ENCODE peak calls at places on chromosomes 13 and 19, in seven cellular contexts. Y is HCT116, Q is MCF 10A, T is natural killer cell, C is sigmoid colon, W is retinal pigment epithelial cell, K is neural progenitor cell. F is an unnamed sample.

GRCh38 chr13:65725001-65725400 is 1505.1 kb downstream of the PCDH9 start:
- DNase-seq in Y (no peak), Q (no peak), T (no peak), C (no peak), W (no peak), K (no peak), F (no peak)

GRCh38 chr19:14517840-14518505 is at the start of gene DNAJB1:
- DNase-seq in Y (no peak), Q (peak; percentile 85), T (peak; percentile 71), C (peak; percentile 92), W (no peak), K (peak; percentile 79), F (peak; percentile 80)

GRCh38 chr13:111490611-111491010 is 170.2 kb downstream of the TEX29 start:
- DNase-seq in Y (no peak), Q (no peak), T (peak; percentile 6), C (no peak), W (no peak), K (no peak), F (no peak)

GRCh38 chr19:55027472-55028337 is 10.4 kb downstream of the GP6 start:
- DNase-seq in Y (peak; percentile 7), Q (peak; percentile 24), T (no peak), C (no peak), W (no peak), K (no peak), F (no peak)

GRCh38 chr13:44474122-44474910 is 100.7 kb downstream of the SERP2 start:
- DNase-seq in Y (peak; percentile 75), Q (peak; percentile 12), T (no peak), C (no peak), W (no peak), K (no peak), F (no peak)

GRCh38 chr19:57641715-57642234 is 8.8 kb downstream of the ZNF211 start:
- DNase-seq in Y (no peak), Q (no peak), T (no peak), C (no peak), W (no peak), K (no peak), F (no peak)

GRCh38 chr13:45737571-45738002 is 35.5 kb downstream of the CBY2 start:
- DNase-seq in Y (peak; percentile 16), Q (peak; percentile 11), T (no peak), C (no peak), W (no peak), K (no peak), F (no peak)

GRCh38 chr19:23698711-23699520 is 11.9 kb upstream of the ZNF675 start:
- DNase-seq in Y (no peak), Q (peak; percentile 32), T (no peak), C (no peak), W (no peak), K (no peak), F (no peak)

GRCh38 chr13:23025848-23026608 is 154.8 kb upstream of the SGCG start:
- DNase-seq in Y (no peak), Q (peak; percentile 3), T (no peak), C (no peak), W (no peak), K (no peak), F (no peak)

GRCh38 chr13:44306401-44307192 is 67.0 kb upstream of the SERP2 start:
- DNase-seq in Y (peak; percentile 99), Q (peak; percentile 99), T (no peak), C (peak; percentile 90), W (peak; percentile 92), K (peak; percentile 52), F (no peak)

GRCh38 chr13:76425930-76426329 is 460.3 kb downstream of the KCTD12 start:
- DNase-seq in Y (no peak), Q (peak; percentile 29), T (no peak), C (no peak), W (peak; percentile 66), K (no peak), F (no peak)

GRCh38 chr19:54172764-54173699 is at the start of gene TMC4:
- DNase-seq in Y (peak; percentile 63), Q (peak; percentile 76), T (no peak), C (no peak), W (no peak), K (no peak), F (no peak)

GRCh38 chr19:36750066-36750691 is 22.4 kb downstream of the ZNF850 start:
- DNase-seq in Y (no peak), Q (no peak), T (no peak), C (no peak), W (no peak), K (no peak), F (no peak)

GRCh38 chr13:30572859-30573275 is 44.9 kb upstream of the USPL1 start:
- DNase-seq in Y (no peak), Q (peak; percentile 54), T (no peak), C (no peak), W (no peak), K (no peak), F (no peak)

GRCh38 chr13:79966039-79966438 is 374.9 kb downstream of the SPRY2 start:
- DNase-seq in Y (no peak), Q (peak; percentile 26), T (no peak), C (no peak), W (no peak), K (no peak), F (no peak)

GRCh38 chr13:110233181-110233641 is 73.7 kb downstream of the COL4A1 start:
- DNase-seq in Y (no peak), Q (peak; percentile 94), T (no peak), C (peak; percentile 90), W (no peak), K (no peak), F (no peak)

GRCh38 chr13:31638577-31638976 is 100.7 kb upstream of the RXFP2 start:
- DNase-seq in Y (no peak), Q (peak; percentile 84), T (no peak), C (no peak), W (no peak), K (no peak), F (no peak)

GRCh38 chr19:47694466-47695273 is 18.6 kb upstream of the EHD2 start:
- DNase-seq in Y (no peak), Q (no peak), T (no peak), C (no peak), W (no peak), K (no peak), F (no peak)

GRCh38 chr13:41596190-41596589 is 138.8 kb downstream of the RGCC start:
- DNase-seq in Y (no peak), Q (no peak), T (no peak), C (no peak), W (no peak), K (no peak), F (no peak)
- TF ChIP-seq CTCF in Y (no peak), Q (no peak), T (no peak), C (no peak), W (peak; percentile 13), K (no peak), F (no peak)

GRCh38 chr13:63364159-63364558 is 1948.5 kb upstream of the PCDH20 start:
- DNase-seq in Y (no peak), Q (no peak), T (no peak), C (no peak), W (no peak), K (no peak), F (no peak)

GRCh38 chr13:63370101-63370500 is 1954.5 kb upstream of the PCDH20 start:
- DNase-seq in Y (no peak), Q (no peak), T (no peak), C (no peak), W (no peak), K (no peak), F (no peak)

GRCh38 chr13:63367522-63368198 is 1952.0 kb upstream of the PCDH20 start:
- DNase-seq in Y (no peak), Q (no peak), T (no peak), C (no peak), W (no peak), K (no peak), F (no peak)
- TF ChIP-seq CTCF in Y (no peak), Q (no peak), T (no peak), C (no peak), W (no peak), K (no peak), F (no peak)

DNA sequence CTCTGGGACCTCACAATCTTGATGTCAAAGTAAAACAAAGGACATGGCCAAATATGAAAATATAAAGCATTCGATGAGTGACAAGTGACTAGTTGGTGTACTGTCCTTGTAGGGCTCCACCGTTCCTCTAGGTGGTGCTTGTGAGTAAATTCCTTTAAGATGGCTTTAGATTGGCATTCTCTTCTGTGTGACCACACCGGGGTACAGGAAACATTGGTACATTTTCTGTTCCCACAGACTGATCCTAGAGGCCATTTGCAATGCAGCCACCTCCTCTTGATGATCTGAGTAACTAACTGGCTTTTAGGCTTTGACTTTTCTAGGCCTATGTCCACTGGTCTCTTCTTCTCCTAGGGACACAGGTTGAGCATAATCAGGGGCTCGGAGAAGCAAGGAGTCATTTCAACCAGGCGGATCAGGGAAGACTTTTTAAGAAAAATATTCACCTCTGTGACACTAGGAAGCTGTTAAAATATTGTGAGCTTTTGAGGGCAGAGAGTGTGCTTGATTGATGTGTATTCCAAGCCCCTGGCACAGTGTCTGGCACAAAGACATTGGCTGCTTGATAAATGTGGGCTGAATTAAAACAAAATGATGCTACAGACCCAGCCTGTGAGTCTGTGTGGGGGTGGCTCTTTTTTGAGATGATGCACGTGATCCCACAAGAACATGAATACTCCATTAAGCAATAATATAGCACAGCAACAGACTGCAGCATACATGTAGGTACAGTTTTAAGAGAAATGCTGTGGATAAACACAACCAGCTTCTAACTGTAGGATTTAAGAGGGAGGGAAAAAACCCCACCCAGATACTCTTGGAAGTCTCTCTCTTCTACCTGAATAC is 21.0 kb downstream of the EPSTI1 start:
- DNase-seq in Y (peak; percentile 61), Q (peak; percentile 80), T (no peak), C (no peak), W (no peak), K (peak; percentile 71), F (no peak)
- TF ChIP-seq CTCF in Y (peak; percentile 25), Q (peak; percentile 42), T (peak; percentile 88), C (peak; percentile 52), W (peak; percentile 83), K (peak; percentile 74), F (peak; percentile 80)

GRCh38 chr13:98828614-98829013 is 76.1 kb upstream of the SLC15A1 start:
- DNase-seq in Y (no peak), Q (no peak), T (no peak), C (no peak), W (no peak), K (no peak), F (no peak)

GRCh38 chr13:98825659-98826058 is 73.2 kb upstream of the SLC15A1 start:
- DNase-seq in Y (no peak), Q (no peak), T (no peak), C (no peak), W (no peak), K (peak; percentile 16), F (no peak)

GRCh38 chr13:98829541-98829940 is 77.1 kb upstream of the SLC15A1 start:
- DNase-seq in Y (no peak), Q (no peak), T (no peak), C (no peak), W (no peak), K (no peak), F (no peak)

GRCh38 chr13:98826156-98826555 is 73.7 kb upstream of the SLC15A1 start:
- DNase-seq in Y (no peak), Q (no peak), T (no peak), C (no peak), W (no peak), K (peak; percentile 45), F (no peak)

DNA sequence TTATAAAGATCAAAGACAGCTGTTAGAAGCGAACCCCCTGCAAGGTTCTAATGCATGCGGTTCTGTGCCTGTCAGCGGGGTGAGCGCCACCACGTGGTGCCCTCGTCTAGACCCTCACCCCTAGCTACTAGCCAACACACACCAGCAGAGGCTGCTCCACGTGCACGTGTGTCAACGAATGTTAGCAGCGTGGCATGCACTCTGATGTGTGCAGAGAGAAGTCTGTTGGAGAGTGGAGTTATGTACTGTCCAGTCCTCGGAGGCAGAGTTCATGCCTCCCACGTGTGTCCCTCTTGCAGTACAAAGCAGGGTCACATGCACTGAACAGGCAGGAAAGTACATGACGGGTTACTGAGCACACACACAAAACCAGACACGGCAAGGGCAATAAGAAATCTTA is 75.0 kb upstream of the SLC15A1 start:
- DNase-seq in Y (no peak), Q (no peak), T (no peak), C (no peak), W (no peak), K (peak; percentile 67), F (no peak)
- TF ChIP-seq CTCF in Y (no peak), Q (no peak), T (no peak), C (no peak), W (no peak), K (peak; percentile 55), F (peak; percentile 21)

F was measured in type B pancreatic cell.